ENCODE peak calls at places on chromosomes 6 and 20, in four cellular contexts. P is suprapubic skin, R is body of pancreas, V is heart left ventricle. M is an unnamed sample.

GRCh38 chr6:88989215-88989614 is 25.8 kb upstream of the RNGTT start:
- DNase-seq in P (no peak), R (peak; percentile 52), V (no peak), M (no peak)

GRCh38 chr6:147950623-147950987 is 392.0 kb upstream of the SASH1 start:
- DNase-seq in P (no peak), R (no peak), V (no peak), M (no peak)

GRCh38 chr20:32468860-32469259 is 110.7 kb downstream of the ASXL1 start:
- DNase-seq in P (no peak), R (no peak), V (no peak), M (no peak)

GRCh38 chr20:25533920-25534700 is 51.2 kb downstream of the NINL start:
- DNase-seq in P (no peak), R (peak; percentile 19), V (no peak), M (no peak)

GRCh38 chr20:63066506-63067265 is 59.9 kb upstream of the BHLHE23 start:
- DNase-seq in P (peak; percentile 32), R (no peak), V (no peak), M (no peak)

GRCh38 chr20:20199338-20200160 is 147.2 kb downstream of the CFAP61 start:
- DNase-seq in P (no peak), R (no peak), V (no peak), M (no peak)

GRCh38 chr6:93424303-93425064 is 5.1 kb upstream of the EPHA7 start:
- DNase-seq in P (no peak), R (no peak), V (no peak), M (no peak)

GRCh38 chr6:32047539-32047854 is 9.3 kb downstream of the CYP21A2 start:
- DNase-seq in P (no peak), R (no peak), V (no peak), M (no peak)

GRCh38 chr6:80214436-80215022 is 108.1 kb downstream of the BCKDHB start:
- DNase-seq in P (no peak), R (peak; percentile 64), V (no peak), M (no peak)

GRCh38 chr6:111230351-111231077 is 143.2 kb downstream of the SLC16A10 start:
- DNase-seq in P (no peak), R (no peak), V (no peak), M (no peak)

GRCh38 chr6:133591330-133591729 is 297.6 kb upstream of the TCF21 start:
- DNase-seq in P (no peak), R (no peak), V (no peak), M (no peak)

GRCh38 chr6:1502041-1502440 is 107.7 kb upstream of the FOXC1 start:
- DNase-seq in P (no peak), R (no peak), V (no peak), M (no peak)

GRCh38 chr20:58677205-58677604 is 15.4 kb upstream of the NPEPL1 start:
- DNase-seq in P (no peak), R (no peak), V (no peak), M (no peak)

GRCh38 chr20:13995086-13995665 is at the start of gene MACROD2:
- DNase-seq in P (peak; percentile 94), R (peak; percentile 99), V (peak; percentile 81), M (peak; percentile 90)
- TF ChIP-seq POLR2A in P (no peak), R (peak; percentile 77), V (no peak), M (peak; percentile 72)

GRCh38 chr6:113694278-113695077 is 162.7 kb upstream of the MARCKS start:
- DNase-seq in P (no peak), R (no peak), V (no peak), M (no peak)

GRCh38 chr6:113690957-113691656 is 166.0 kb upstream of the MARCKS start:
- DNase-seq in P (no peak), R (no peak), V (no peak), M (no peak)

GRCh38 chr6:113686049-113686448 is 171.1 kb upstream of the MARCKS start:
- DNase-seq in P (no peak), R (no peak), V (no peak), M (no peak)

GRCh38 chr6:113693866-113694265 is 163.3 kb upstream of the MARCKS start:
- DNase-seq in P (no peak), R (no peak), V (no peak), M (no peak)

GRCh38 chr6:113690255-113690956 is 166.7 kb upstream of the MARCKS start:
- DNase-seq in P (no peak), R (peak; percentile 46), V (no peak), M (no peak)
- H3K27ac ChIP-seq in P (no peak overlapping the region), R (peak overlapping the region; percentile 14), V (no peak overlapping the region), M (no peak overlapping the region)

GRCh38 chr6:8906699-8907098 is 471.4 kb upstream of the SLC35B3 start:
- DNase-seq in P (no peak), R (no peak), V (no peak), M (no peak)

GRCh38 chr6:8908638-8909037 is 473.3 kb upstream of the SLC35B3 start:
- DNase-seq in P (no peak), R (no peak), V (no peak), M (no peak)

GRCh38 chr6:8905647-8906231 is 470.4 kb upstream of the SLC35B3 start:
- DNase-seq in P (no peak), R (peak; percentile 8), V (no peak), M (no peak)

GRCh38 chr6:8904754-8905153 is 469.4 kb upstream of the SLC35B3 start:
- DNase-seq in P (no peak), R (no peak), V (no peak), M (no peak)
- TF ChIP-seq CTCF in P (no peak), R (peak; percentile 11), V (no peak), M (no peak)

DNA sequence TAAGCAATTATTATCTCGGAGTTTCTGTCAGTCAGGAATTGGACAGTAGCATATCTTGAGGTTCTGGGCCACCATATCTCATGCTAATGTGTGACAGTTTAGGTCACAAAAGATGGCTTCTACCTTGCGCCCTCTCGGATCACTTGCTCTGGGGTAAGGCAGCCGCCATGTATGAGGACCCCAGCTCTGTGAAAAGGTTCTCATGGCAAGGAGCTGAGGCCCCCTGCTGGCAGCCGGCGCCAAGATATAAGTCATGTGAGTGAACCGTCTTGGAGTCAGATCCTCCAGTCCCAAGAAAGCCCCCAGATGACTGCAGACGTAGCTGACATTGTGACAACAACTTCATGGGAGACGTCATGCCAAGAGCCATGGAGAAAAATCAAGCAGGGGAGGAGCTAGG is 670.8 kb downstream of the KIF16B start:
- DNase-seq in P (no peak), R (peak; percentile 8), V (no peak), M (no peak)
- TF ChIP-seq POLR2A in P (no peak), R (no peak), V (no peak), M (no peak)

GRCh38 chr6:2684766-2685754 is 65.7 kb downstream of the MYLK4 start:
- DNase-seq in P (no peak), R (no peak), V (no peak), M (no peak)
- H3K27ac ChIP-seq in P (no peak overlapping the region), R (no peak overlapping the region), V (no peak overlapping the region), M (no peak overlapping the region)

GRCh38 chr6:118252474-118252873 is 295.6 kb upstream of the PLN start:
- DNase-seq in P (no peak), R (no peak), V (no peak), M (no peak)
- TF ChIP-seq CTCF in P (no peak), R (no peak), V (no peak), M (no peak)